ENCODE peak calls at places on chromosomes 3 and 15, in five cellular contexts. One of them, this sample, is unnamed.

GRCh38 chr3:128567705-128568356 is 74.8 kb upstream of the GATA2 start:
- DNase-seq in HepG2: no peak
- DNase-seq in K562: no peak
- DNase-seq in GM12878: no peak
- DNase-seq in HCT116: no peak
- DNase-seq in this sample: no peak

GRCh38 chr15:62119926-62120273 is 45.2 kb downstream of the C2CD4B start:
- DNase-seq in HCT116: no peak
- DNase-seq in HepG2: no peak
- DNase-seq in K562: no peak
- DNase-seq in GM12878: no peak
- DNase-seq in this sample: no peak

GRCh38 chr3:195699860-195700259 is 20.9 kb upstream of the MUC20 start:
- DNase-seq in K562: no peak
- DNase-seq in GM12878: no peak
- DNase-seq in HepG2: no peak
- DNase-seq in HCT116: no peak
- DNase-seq in this sample: no peak

GRCh38 chr3:138818175-138818574 is 16.6 kb downstream of the PIK3CB start:
- DNase-seq in HCT116: no peak
- DNase-seq in K562: no peak
- DNase-seq in HepG2: peak; percentile 28
- DNase-seq in GM12878: no peak
- DNase-seq in this sample: no peak

GRCh38 chr3:12476238-12476897 is 7.9 kb upstream of the TSEN2 start:
- DNase-seq in GM12878: no peak
- DNase-seq in HepG2: no peak
- DNase-seq in HCT116: no peak
- DNase-seq in K562: no peak
- DNase-seq in this sample: no peak

GRCh38 chr3:148329481-148330220 is 368.1 kb upstream of the AGTR1 start:
- DNase-seq in HepG2: no peak
- DNase-seq in K562: no peak
- DNase-seq in GM12878: no peak
- DNase-seq in HCT116: no peak
- DNase-seq in this sample: no peak

GRCh38 chr3:852033-852432 is 240.8 kb upstream of the CNTN6 start:
- DNase-seq in HCT116: no peak
- DNase-seq in K562: no peak
- DNase-seq in HepG2: no peak
- DNase-seq in GM12878: no peak
- DNase-seq in this sample: no peak

GRCh38 chr15:72890043-72890442 is 106.5 kb upstream of the ADPGK start:
- DNase-seq in K562: no peak
- DNase-seq in GM12878: no peak
- DNase-seq in HCT116: no peak
- DNase-seq in HepG2: no peak
- DNase-seq in this sample: no peak

GRCh38 chr3:58059349-58060321 is 51.4 kb downstream of the FLNB start:
- DNase-seq in HCT116: no peak
- DNase-seq in K562: peak; percentile 56
- DNase-seq in GM12878: no peak
- DNase-seq in HepG2: peak; percentile 99
- DNase-seq in this sample: no peak

GRCh38 chr3:77025476-77025875 is 14.4 kb upstream of the ROBO2 start:
- DNase-seq in HCT116: no peak
- DNase-seq in HepG2: no peak
- DNase-seq in GM12878: no peak
- DNase-seq in K562: no peak
- DNase-seq in this sample: no peak

GRCh38 chr3:127079211-127079610 is 96.3 kb downstream of the PLXNA1 start:
- DNase-seq in GM12878: no peak
- DNase-seq in HepG2: no peak
- DNase-seq in HCT116: no peak
- DNase-seq in K562: no peak
- DNase-seq in this sample: no peak

GRCh38 chr3:148999806-149000205 is 8.5 kb downstream of the GYG1 start:
- DNase-seq in K562: no peak
- DNase-seq in HCT116: no peak
- DNase-seq in HepG2: no peak
- DNase-seq in GM12878: no peak
- DNase-seq in this sample: no peak

GRCh38 chr15:90645873-90646605 is 71.1 kb upstream of the BLM start:
- DNase-seq in HCT116: no peak
- DNase-seq in HepG2: no peak
- DNase-seq in K562: no peak
- DNase-seq in GM12878: no peak
- DNase-seq in this sample: no peak

GRCh38 chr15:98476559-98476958 is 171.8 kb upstream of the IGF1R start:
- DNase-seq in HepG2: no peak
- DNase-seq in K562: no peak
- DNase-seq in GM12878: no peak
- DNase-seq in HCT116: no peak
- DNase-seq in this sample: no peak

GRCh38 chr15:39530446-39531342 is 50.2 kb upstream of the THBS1 start:
- DNase-seq in GM12878: no peak
- DNase-seq in HCT116: no peak
- DNase-seq in K562: no peak
- DNase-seq in HepG2: no peak
- DNase-seq in this sample: peak; percentile 40

GRCh38 chr3:32334675-32335074 is 57.0 kb upstream of the CMTM7 start:
- DNase-seq in K562: peak; percentile 18
- DNase-seq in HCT116: no peak
- DNase-seq in HepG2: no peak
- DNase-seq in GM12878: no peak
- DNase-seq in this sample: no peak

GRCh38 chr3:143306419-143306818 is 186.8 kb downstream of the CHST2 start:
- DNase-seq in HepG2: no peak
- DNase-seq in K562: no peak
- DNase-seq in HCT116: no peak
- DNase-seq in GM12878: no peak
- DNase-seq in this sample: no peak

GRCh38 chr3:12891985-12892839 is 50.8 kb upstream of the RPL32 start:
- DNase-seq in HCT116: peak; percentile 39
- DNase-seq in K562: peak; percentile 81
- DNase-seq in GM12878: no peak
- DNase-seq in HepG2: peak; percentile 51
- DNase-seq in this sample: peak; percentile 46

GRCh38 chr3:122618614-122619013 is 41.2 kb downstream of the PARP15 start:
- DNase-seq in HepG2: no peak
- DNase-seq in HCT116: no peak
- DNase-seq in K562: peak; percentile 5
- DNase-seq in GM12878: no peak
- DNase-seq in this sample: no peak

GRCh38 chr15:101642361-101642760 is 9.8 kb downstream of the TM2D3 start:
- DNase-seq in HCT116: no peak
- DNase-seq in GM12878: no peak
- DNase-seq in K562: no peak
- DNase-seq in HepG2: no peak
- DNase-seq in this sample: no peak

GRCh38 chr3:106570426-106570825 is 701.6 kb upstream of the CBLB start:
- DNase-seq in GM12878: no peak
- DNase-seq in HepG2: no peak
- DNase-seq in HCT116: no peak
- DNase-seq in K562: no peak
- DNase-seq in this sample: no peak

GRCh38 chr3:168322941-168323340 is 227.2 kb upstream of the GOLIM4 start:
- DNase-seq in HepG2: no peak
- DNase-seq in HCT116: no peak
- DNase-seq in GM12878: no peak
- DNase-seq in K562: no peak
- DNase-seq in this sample: no peak

GRCh38 chr3:152205097-152205593 is 63.6 kb upstream of the MBNL1 start:
- DNase-seq in K562: peak; percentile 61
- DNase-seq in GM12878: no peak
- DNase-seq in HCT116: no peak
- DNase-seq in HepG2: no peak
- DNase-seq in this sample: no peak

GRCh38 chr15:74036271-74037170 is 42.0 kb downstream of the PML start:
- DNase-seq in HCT116: peak; percentile 22
- DNase-seq in GM12878: no peak
- DNase-seq in K562: peak; percentile 48
- DNase-seq in HepG2: peak; percentile 51
- DNase-seq in this sample: peak; percentile 66
- TF ChIP-seq YY1 in HCT116: no peak
- TF ChIP-seq YY1 in GM12878: no peak
- TF ChIP-seq YY1 in K562: no peak
- TF ChIP-seq YY1 in HepG2: no peak
- TF ChIP-seq YY1 in this sample: no peak

GRCh38 chr3:170044795-170045244 is 7.0 kb downstream of the GPR160 start:
- DNase-seq in HepG2: no peak
- DNase-seq in GM12878: peak; percentile 91
- DNase-seq in HCT116: no peak
- DNase-seq in K562: no peak
- DNase-seq in this sample: no peak
- H3K9ac ChIP-seq in HepG2: no peak overlapping the region
- H3K9ac ChIP-seq in GM12878: peak overlapping the region; percentile 66
- H3K9ac ChIP-seq in HCT116: no peak overlapping the region
- H3K9ac ChIP-seq in K562: no peak overlapping the region
- H3K9ac ChIP-seq in this sample: no peak overlapping the region

DNA sequence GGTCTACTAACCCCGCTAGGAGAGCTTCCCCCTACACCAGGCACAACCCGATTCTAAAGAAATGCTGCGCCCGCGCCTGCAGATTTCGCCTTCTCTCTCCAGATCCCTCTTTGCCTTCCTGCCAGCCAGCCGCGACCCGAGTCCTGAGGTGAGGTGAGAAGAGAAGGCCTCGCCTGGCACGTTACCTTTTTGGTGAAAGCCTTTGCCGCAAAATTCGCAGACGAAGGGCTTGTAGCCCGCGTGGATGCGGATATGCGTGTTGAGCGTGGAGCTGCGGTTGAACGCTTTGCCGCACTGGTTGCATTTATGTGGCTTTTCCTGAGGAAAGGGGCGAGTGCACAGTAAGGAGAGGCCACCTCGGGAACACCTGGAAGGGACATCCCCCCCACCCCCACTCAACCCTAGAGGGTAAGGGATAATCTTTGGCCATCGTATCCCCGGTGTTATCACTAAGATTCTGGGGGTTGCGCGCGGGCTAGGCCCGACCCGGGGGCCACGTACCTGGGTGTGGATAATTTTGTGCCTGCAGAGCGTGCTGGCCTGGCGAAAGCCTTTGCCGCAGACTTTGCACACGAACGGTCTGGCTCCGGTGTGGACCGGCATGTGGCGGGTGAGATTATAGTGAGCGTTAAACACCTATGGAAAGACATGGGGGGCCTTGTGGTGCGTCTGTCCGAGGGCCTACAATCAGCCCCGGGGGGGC is 2.2 kb downstream of the FEZF2 start:
- DNase-seq in GM12878: no peak
- DNase-seq in HCT116: no peak
- DNase-seq in K562: no peak
- DNase-seq in HepG2: no peak
- DNase-seq in this sample: no peak
- TF ChIP-seq ZNF274 in GM12878: no peak
- TF ChIP-seq ZNF274 in HCT116: no peak
- TF ChIP-seq ZNF274 in K562: no peak
- TF ChIP-seq ZNF274 in HepG2: no peak
- TF ChIP-seq ZNF274 in this sample: no peak

GRCh38 chr15:64443747-64444621 is 16.4 kb upstream of the ZNF609 start:
- DNase-seq in HCT116: peak; percentile 81
- DNase-seq in GM12878: no peak
- DNase-seq in HepG2: peak; percentile 10
- DNase-seq in K562: peak; percentile 65
- DNase-seq in this sample: no peak

GRCh38 chr15:64444836-64445235 is 15.5 kb upstream of the ZNF609 start:
- DNase-seq in GM12878: no peak
- DNase-seq in HepG2: no peak
- DNase-seq in HCT116: no peak
- DNase-seq in K562: no peak
- DNase-seq in this sample: no peak

GRCh38 chr15:64438653-64439447 is 21.5 kb upstream of the ZNF609 start:
- DNase-seq in K562: peak; percentile 84
- DNase-seq in HCT116: no peak
- DNase-seq in GM12878: no peak
- DNase-seq in HepG2: no peak
- DNase-seq in this sample: no peak

GRCh38 chr15:64441852-64442251 is 18.5 kb upstream of the ZNF609 start:
- DNase-seq in HepG2: no peak
- DNase-seq in K562: no peak
- DNase-seq in HCT116: no peak
- DNase-seq in GM12878: no peak
- DNase-seq in this sample: no peak

DNA sequence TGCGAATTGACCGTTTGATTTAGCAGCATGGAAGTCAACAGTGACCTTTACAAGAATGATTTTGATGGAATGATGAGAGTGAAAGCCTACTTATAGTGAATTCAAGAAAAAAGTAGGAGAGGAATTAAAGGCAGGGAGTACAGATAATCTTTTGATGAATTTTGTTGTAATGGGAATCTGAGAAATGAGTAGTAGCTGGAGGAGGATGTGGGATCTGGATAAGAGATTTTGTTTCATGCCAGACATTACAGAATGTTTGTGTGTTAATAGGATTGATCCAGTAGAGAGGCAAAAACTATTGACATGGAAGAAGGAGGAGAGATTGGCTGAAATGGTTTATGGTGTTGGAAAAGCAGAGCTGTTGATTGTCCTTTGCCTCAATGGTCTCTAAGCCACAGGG is 17.4 kb upstream of the ZNF609 start:
- DNase-seq in HepG2: no peak
- DNase-seq in K562: no peak
- DNase-seq in HCT116: no peak
- DNase-seq in GM12878: no peak
- DNase-seq in this sample: no peak
- TF ChIP-seq YY1 in HepG2: no peak
- TF ChIP-seq YY1 in K562: no peak
- TF ChIP-seq YY1 in HCT116: no peak
- TF ChIP-seq YY1 in GM12878: no peak
- TF ChIP-seq YY1 in this sample: no peak

DNA sequence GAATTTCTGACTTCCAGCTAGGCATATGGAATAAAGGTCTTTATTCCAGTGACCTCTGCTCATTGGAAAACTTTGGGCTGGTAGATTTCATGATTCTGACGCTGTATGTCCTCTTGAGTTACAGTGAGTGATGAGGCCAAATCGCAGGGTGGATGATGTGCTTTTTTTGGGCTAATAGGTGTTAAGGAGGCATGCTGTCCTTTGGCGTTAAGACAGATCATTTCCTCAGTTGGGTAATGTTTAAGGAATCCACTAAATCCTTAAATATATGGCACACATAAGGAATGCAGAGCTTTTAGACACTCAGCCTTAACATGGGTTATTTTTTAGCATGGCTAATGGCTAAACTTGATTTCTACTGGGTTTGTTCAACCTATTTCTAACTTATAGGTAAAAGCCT is 87.9 kb downstream of the LPP start:
- DNase-seq in K562: no peak
- DNase-seq in GM12878: no peak
- DNase-seq in HepG2: no peak
- DNase-seq in HCT116: no peak
- DNase-seq in this sample: no peak
- H3K9ac ChIP-seq in K562: no peak overlapping the region
- H3K9ac ChIP-seq in GM12878: no peak overlapping the region
- H3K9ac ChIP-seq in HepG2: no peak overlapping the region
- H3K9ac ChIP-seq in HCT116: no peak overlapping the region
- H3K9ac ChIP-seq in this sample: no peak overlapping the region

DNA sequence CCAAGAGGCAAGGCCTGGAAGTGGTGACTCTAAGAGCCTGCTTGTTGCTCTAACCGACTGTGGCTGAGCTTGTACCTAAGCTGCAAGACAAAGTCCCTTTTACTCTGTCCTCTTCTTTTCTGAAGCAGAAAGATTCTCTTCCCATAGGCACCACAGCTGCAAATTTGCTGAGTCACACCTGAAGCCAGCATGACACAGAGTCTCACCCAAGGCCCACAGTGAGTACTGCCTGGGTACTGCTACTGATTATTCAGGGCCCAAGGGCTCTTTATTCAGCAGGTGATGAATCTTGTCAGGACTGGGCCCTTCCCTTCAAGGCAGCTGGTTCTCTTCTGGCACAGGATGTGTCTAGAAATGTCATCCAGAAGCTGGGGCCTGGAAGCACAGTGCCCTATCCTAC is 18.9 kb upstream of the TIGIT start:
- DNase-seq in HCT116: no peak
- DNase-seq in HepG2: no peak
- DNase-seq in K562: peak; percentile 3
- DNase-seq in GM12878: no peak
- DNase-seq in this sample: no peak
- TF ChIP-seq ZNF274 in HCT116: no peak
- TF ChIP-seq ZNF274 in HepG2: no peak
- TF ChIP-seq ZNF274 in K562: no peak
- TF ChIP-seq ZNF274 in GM12878: no peak
- TF ChIP-seq ZNF274 in this sample: no peak